ENCODE peak calls at places on chromosomes 16 and 17, in four cellular contexts. One of them, this sample, is unnamed.

GRCh38 chr17:45006927-45007461 is 38.9 kb upstream of the C1QL1 start:
- DNase-seq in GM06990: no peak
- DNase-seq in stomach: no peak
- DNase-seq in left ventricle myocardium inferior: no peak
- DNase-seq in this sample: no peak

GRCh38 chr17:35087731-35088646 is 24.5 kb upstream of the RFFL start:
- DNase-seq in GM06990: no peak
- DNase-seq in stomach: peak
- DNase-seq in left ventricle myocardium inferior: peak
- DNase-seq in this sample: peak

GRCh38 chr16:56695246-56695645 is 13.0 kb downstream of the MT1X start:
- DNase-seq in GM06990: no peak
- DNase-seq in stomach: no peak
- DNase-seq in left ventricle myocardium inferior: no peak
- DNase-seq in this sample: no peak

GRCh38 chr16:13480801-13481200 is 439.2 kb upstream of the ERCC4 start:
- DNase-seq in GM06990: no peak
- DNase-seq in stomach: no peak
- DNase-seq in left ventricle myocardium inferior: no peak
- DNase-seq in this sample: no peak

GRCh38 chr17:3995067-3995466 is 30.8 kb upstream of the ATP2A3 start:
- DNase-seq in GM06990: no peak
- DNase-seq in stomach: no peak
- DNase-seq in left ventricle myocardium inferior: no peak
- DNase-seq in this sample: no peak

GRCh38 chr16:81429045-81429521 is 15.5 kb upstream of the CMIP start:
- DNase-seq in GM06990: no peak
- DNase-seq in stomach: peak
- DNase-seq in left ventricle myocardium inferior: peak
- DNase-seq in this sample: no peak

GRCh38 chr16:87132361-87133014 is 184.7 kb downstream of the C16orf95 start:
- DNase-seq in GM06990: no peak
- DNase-seq in stomach: no peak
- DNase-seq in left ventricle myocardium inferior: peak
- DNase-seq in this sample: peak

GRCh38 chr17:58079300-58080033 is 3.8 kb upstream of the DYNLL2 start:
- DNase-seq in GM06990: no peak
- DNase-seq in stomach: no peak
- DNase-seq in left ventricle myocardium inferior: no peak
- DNase-seq in this sample: no peak

GRCh38 chr17:40034426-40035161 is 19.4 kb downstream of the CSF3 start:
- DNase-seq in GM06990: no peak
- DNase-seq in stomach: no peak
- DNase-seq in left ventricle myocardium inferior: no peak
- DNase-seq in this sample: no peak

GRCh38 chr17:9162275-9162985 is 141.1 kb downstream of the NTN1 start:
- DNase-seq in GM06990: no peak
- DNase-seq in stomach: no peak
- DNase-seq in left ventricle myocardium inferior: no peak
- DNase-seq in this sample: no peak

GRCh38 chr16:19972111-19972510 is 87.5 kb upstream of the GPRC5B start:
- DNase-seq in GM06990: no peak
- DNase-seq in stomach: no peak
- DNase-seq in left ventricle myocardium inferior: no peak
- DNase-seq in this sample: no peak

GRCh38 chr16:12868788-12869187 is 32.6 kb upstream of the SHISA9 start:
- DNase-seq in GM06990: no peak
- DNase-seq in stomach: no peak
- DNase-seq in left ventricle myocardium inferior: no peak
- DNase-seq in this sample: no peak

GRCh38 chr17:58936295-58936694 is 170.4 kb downstream of the TRIM37 start:
- DNase-seq in GM06990: no peak
- DNase-seq in stomach: no peak
- DNase-seq in left ventricle myocardium inferior: no peak
- DNase-seq in this sample: no peak

GRCh38 chr17:699350-699749 is 15.3 kb downstream of the VPS53 start:
- DNase-seq in GM06990: no peak
- DNase-seq in stomach: peak
- DNase-seq in left ventricle myocardium inferior: no peak
- DNase-seq in this sample: no peak

GRCh38 chr16:85334718-85335583 is 222.7 kb upstream of the CIBAR2 start:
- DNase-seq in GM06990: no peak
- DNase-seq in stomach: peak
- DNase-seq in left ventricle myocardium inferior: no peak
- DNase-seq in this sample: no peak

GRCh38 chr17:42266918-42267766 is 9.0 kb downstream of the STAT5B start:
- DNase-seq in GM06990: no peak
- DNase-seq in stomach: no peak
- DNase-seq in left ventricle myocardium inferior: no peak
- DNase-seq in this sample: peak

GRCh38 chr17:72514888-72515287 is 394.1 kb downstream of the SOX9 start:
- DNase-seq in GM06990: no peak
- DNase-seq in stomach: no peak
- DNase-seq in left ventricle myocardium inferior: peak
- DNase-seq in this sample: peak

GRCh38 chr16:69927056-69927757 is 23.9 kb upstream of the CLEC18A start:
- DNase-seq in GM06990: no peak
- DNase-seq in stomach: no peak
- DNase-seq in left ventricle myocardium inferior: peak
- DNase-seq in this sample: peak

GRCh38 chr16:81238296-81239011 is at the start of gene BCO1:
- DNase-seq in GM06990: no peak
- DNase-seq in stomach: peak
- DNase-seq in left ventricle myocardium inferior: no peak
- DNase-seq in this sample: peak

GRCh38 chr17:78882546-78883089 is 20.4 kb downstream of the CEP295NL start:
- DNase-seq in GM06990: no peak
- DNase-seq in stomach: no peak
- DNase-seq in left ventricle myocardium inferior: no peak
- DNase-seq in this sample: no peak

GRCh38 chr16:86457621-86458456 is 52.5 kb upstream of the FOXF1 start:
- DNase-seq in GM06990: no peak
- DNase-seq in stomach: no peak
- DNase-seq in left ventricle myocardium inferior: no peak
- DNase-seq in this sample: peak

GRCh38 chr17:78291944-78292910 is 60.8 kb downstream of the TMEM235 start:
- DNase-seq in GM06990: no peak
- DNase-seq in stomach: no peak
- DNase-seq in left ventricle myocardium inferior: peak
- DNase-seq in this sample: no peak

GRCh38 chr17:9768381-9768934 is 22.9 kb downstream of the DHRS7C start:
- DNase-seq in GM06990: no peak
- DNase-seq in stomach: no peak
- DNase-seq in left ventricle myocardium inferior: no peak
- DNase-seq in this sample: peak

GRCh38 chr17:74442291-74442669 is 10.4 kb downstream of the GPRC5C start:
- DNase-seq in GM06990: no peak
- DNase-seq in stomach: no peak
- DNase-seq in left ventricle myocardium inferior: no peak
- DNase-seq in this sample: no peak

GRCh38 chr16:87451563-87452210 is 41.1 kb downstream of the ZCCHC14 start:
- DNase-seq in GM06990: no peak
- DNase-seq in stomach: no peak
- DNase-seq in left ventricle myocardium inferior: no peak
- DNase-seq in this sample: no peak

GRCh38 chr16:19879241-19879792 is 5.3 kb downstream of the GPRC5B start:
- DNase-seq in GM06990: no peak
- DNase-seq in stomach: no peak
- DNase-seq in left ventricle myocardium inferior: peak
- DNase-seq in this sample: peak

GRCh38 chr16:3044708-3045107 is 1.7 kb upstream of the MMP25 start:
- DNase-seq in GM06990: no peak
- DNase-seq in stomach: no peak
- DNase-seq in left ventricle myocardium inferior: no peak
- DNase-seq in this sample: no peak

GRCh38 chr16:84700518-84701277 is 898 bp downstream of the USP10 start:
- DNase-seq in GM06990: peak
- DNase-seq in stomach: no peak
- DNase-seq in left ventricle myocardium inferior: no peak
- DNase-seq in this sample: no peak

GRCh38 chr16:57826706-57827625 is 24.7 kb upstream of the KIFC3 start:
- DNase-seq in GM06990: no peak
- DNase-seq in stomach: no peak
- DNase-seq in left ventricle myocardium inferior: peak
- DNase-seq in this sample: no peak

GRCh38 chr17:28484296-28484695 is 10.9 kb downstream of the SLC13A2 start:
- DNase-seq in GM06990: peak
- DNase-seq in stomach: no peak
- DNase-seq in left ventricle myocardium inferior: no peak
- DNase-seq in this sample: no peak
- H3K4me3 ChIP-seq in GM06990: no peak
- H3K4me3 ChIP-seq in stomach: no peak
- H3K4me3 ChIP-seq in left ventricle myocardium inferior: no peak
- H3K4me3 ChIP-seq in this sample: no peak

GRCh38 chr16:11354733-11355574 is 9.7 kb downstream of the RMI2 start:
- DNase-seq in GM06990: peak
- DNase-seq in stomach: no peak
- DNase-seq in left ventricle myocardium inferior: no peak
- DNase-seq in this sample: peak
- TF ChIP-seq CTCF in GM06990: peak
- TF ChIP-seq CTCF in stomach: no peak
- TF ChIP-seq CTCF in left ventricle myocardium inferior: no peak
- TF ChIP-seq CTCF in this sample: no peak

DNA sequence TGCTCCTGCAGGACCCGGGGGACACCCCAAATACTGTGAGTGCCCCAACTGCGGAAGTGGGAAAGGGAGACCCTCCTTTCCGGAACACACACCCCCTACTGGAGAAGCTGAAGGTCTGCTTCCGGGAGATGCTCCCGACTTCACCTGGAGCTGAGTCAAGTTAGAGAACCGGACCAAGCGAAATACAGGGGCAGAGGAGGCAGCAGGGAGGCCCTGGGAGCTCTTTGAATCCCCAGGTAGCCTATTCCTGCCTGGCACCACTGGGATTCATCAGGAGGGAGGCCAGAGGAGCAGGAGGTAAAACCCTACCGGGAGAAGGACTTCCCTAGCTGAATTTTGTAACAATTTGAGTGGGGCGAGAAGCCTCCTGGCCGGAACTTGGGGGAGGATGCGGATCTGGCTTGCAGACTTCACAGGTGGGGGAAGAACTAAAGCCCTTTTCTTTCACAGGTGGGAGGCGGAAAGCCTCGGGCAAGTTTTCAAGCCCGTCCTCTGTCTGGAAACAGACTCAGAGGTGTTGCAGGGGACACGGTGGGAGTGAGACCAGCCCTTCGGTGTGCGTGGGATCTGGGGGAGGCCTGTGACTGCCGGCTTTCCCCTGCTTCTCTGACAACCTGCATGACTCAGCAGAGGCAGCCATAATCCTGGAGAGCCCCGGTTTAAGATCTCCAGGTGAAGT is 22.4 kb upstream of the TEKT1 start:
- DNase-seq in GM06990: no peak
- DNase-seq in stomach: no peak
- DNase-seq in left ventricle myocardium inferior: no peak
- DNase-seq in this sample: no peak
- H3K4me3 ChIP-seq in GM06990: peak
- H3K4me3 ChIP-seq in stomach: no peak
- H3K4me3 ChIP-seq in left ventricle myocardium inferior: no peak
- H3K4me3 ChIP-seq in this sample: no peak

GRCh38 chr16:181668-182021 is 1.4 kb downstream of the HBQ1 start:
- DNase-seq in GM06990: no peak
- DNase-seq in stomach: no peak
- DNase-seq in left ventricle myocardium inferior: no peak
- DNase-seq in this sample: peak
- TF ChIP-seq CTCF in GM06990: no peak
- TF ChIP-seq CTCF in stomach: no peak
- TF ChIP-seq CTCF in left ventricle myocardium inferior: no peak
- TF ChIP-seq CTCF in this sample: no peak

GRCh38 chr17:75753193-75753513 is 11.8 kb downstream of the GALK1 start:
- DNase-seq in GM06990: no peak
- DNase-seq in stomach: no peak
- DNase-seq in left ventricle myocardium inferior: no peak
- DNase-seq in this sample: no peak

GRCh38 chr17:75752405-75753192 is 12.4 kb downstream of the GALK1 start:
- DNase-seq in GM06990: no peak
- DNase-seq in stomach: no peak
- DNase-seq in left ventricle myocardium inferior: no peak
- DNase-seq in this sample: no peak

GRCh38 chr17:75755205-75755901 is 9.6 kb downstream of the GALK1 start:
- DNase-seq in GM06990: no peak
- DNase-seq in stomach: no peak
- DNase-seq in left ventricle myocardium inferior: no peak
- DNase-seq in this sample: no peak

GRCh38 chr17:75754378-75755204 is 10.4 kb downstream of the GALK1 start:
- DNase-seq in GM06990: no peak
- DNase-seq in stomach: no peak
- DNase-seq in left ventricle myocardium inferior: no peak
- DNase-seq in this sample: no peak

DNA sequence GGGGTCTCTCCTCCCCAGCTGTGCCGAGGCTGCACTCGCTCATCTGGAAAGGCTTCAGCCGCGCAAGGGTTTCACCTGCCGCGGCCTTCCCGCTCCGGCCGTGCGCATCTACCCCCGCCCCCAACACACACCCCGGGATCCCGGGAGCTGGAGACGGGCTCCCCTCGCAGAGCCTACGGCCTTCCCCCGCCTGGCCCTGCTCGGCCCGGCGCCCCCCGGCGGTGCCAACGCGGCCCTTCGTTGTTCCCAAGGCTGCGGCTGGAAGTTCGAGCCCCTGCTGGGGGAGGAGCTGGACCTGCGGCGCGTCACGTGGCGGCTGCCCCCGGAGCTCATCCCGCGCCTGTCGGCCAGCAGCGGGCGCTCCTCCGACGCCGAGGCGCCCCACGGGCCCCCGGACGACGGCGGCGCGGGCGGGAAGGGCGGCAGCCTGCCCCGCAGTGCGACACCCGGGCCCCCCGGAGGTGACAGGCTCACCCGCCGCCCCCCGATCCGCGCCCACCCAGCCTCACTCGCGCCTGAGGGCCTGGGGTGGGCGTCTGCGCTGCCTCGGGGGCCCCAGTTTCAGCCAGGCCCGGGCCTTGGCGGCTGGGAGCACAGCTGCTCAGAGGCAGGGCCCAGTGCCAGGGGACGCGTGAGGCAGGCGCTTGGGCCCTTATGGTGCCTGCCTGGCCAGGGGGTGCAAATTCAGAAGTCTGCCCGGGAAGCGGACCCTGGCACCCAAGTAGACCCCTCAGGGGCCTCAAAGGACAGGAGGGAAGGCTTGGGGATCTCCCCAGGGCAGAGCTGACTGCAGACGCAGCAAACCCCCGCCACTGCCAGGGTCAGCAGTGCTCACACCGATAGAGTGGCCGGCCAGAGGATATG is 11.2 kb downstream of the GALK1 start:
- DNase-seq in GM06990: peak
- DNase-seq in stomach: peak
- DNase-seq in left ventricle myocardium inferior: peak
- DNase-seq in this sample: peak
- H3K4me3 ChIP-seq in GM06990: peak
- H3K4me3 ChIP-seq in stomach: peak
- H3K4me3 ChIP-seq in left ventricle myocardium inferior: peak
- H3K4me3 ChIP-seq in this sample: peak

DNA sequence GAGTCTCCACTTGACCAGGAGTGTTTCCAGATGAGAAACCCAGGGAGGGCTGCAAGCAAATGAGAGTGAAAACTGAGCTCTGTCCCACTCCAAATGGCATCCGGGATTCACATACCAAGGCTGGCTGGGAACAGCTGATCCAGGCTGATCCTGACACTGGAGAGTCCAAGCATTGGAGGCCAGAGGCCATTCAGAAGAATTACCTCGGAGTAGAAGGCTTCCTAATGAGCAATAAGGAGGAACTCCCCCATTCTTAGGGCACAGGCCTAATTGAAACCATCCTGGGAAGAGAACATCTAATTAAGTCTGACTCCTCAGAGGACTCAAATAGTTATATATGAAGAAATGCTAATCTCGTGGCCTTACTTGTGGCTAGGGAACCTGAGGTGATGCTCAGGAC is 142.8 kb downstream of the PRKCA start:
- DNase-seq in GM06990: no peak
- DNase-seq in stomach: no peak
- DNase-seq in left ventricle myocardium inferior: no peak
- DNase-seq in this sample: no peak
- TF ChIP-seq CTCF in GM06990: no peak
- TF ChIP-seq CTCF in stomach: no peak
- TF ChIP-seq CTCF in left ventricle myocardium inferior: no peak
- TF ChIP-seq CTCF in this sample: no peak

This sample was measured in astrocyte of the spinal cord.